ENCODE peak calls at places on chromosome 13, in four cellular contexts. B, H, Y and O are unnamed samples.
A peak's percentile ranks its signal among the peaks of the same experiment; 100 is the strongest.

GRCh38 chr13:70408865-70409264 is 300.6 kb upstream of the KLHL1 start:
- DNase-seq in H (no peak), B (no peak), Y (peak; percentile 0), O (no peak)

GRCh38 chr13:29935309-29935981 is 85.0 kb upstream of the UBL3 start:
- DNase-seq in H (no peak), B (no peak), Y (no peak), O (no peak)

GRCh38 chr13:102317593-102317992 is 84.3 kb downstream of the FGF14 start:
- DNase-seq in H (no peak), Y (peak; percentile 61), B (no peak), O (no peak)

GRCh38 chr13:78382946-78383542 is 220.3 kb downstream of the POU4F1 start:
- DNase-seq in H (no peak), B (no peak), Y (no peak), O (no peak)

GRCh38 chr13:32159147-32159869 is 127.7 kb downstream of the FRY start:
- DNase-seq in Y (no peak), B (no peak), H (no peak), O (no peak)

GRCh38 chr13:103081435-103081834 is 15.2 kb upstream of the SLC10A2 start:
- DNase-seq in B (no peak), H (no peak), Y (no peak), O (no peak)

GRCh38 chr13:42946927-42947326 is 45.1 kb downstream of the EPSTI1 start:
- DNase-seq in H (no peak), B (peak; percentile 29), Y (peak; percentile 19), O (no peak)

GRCh38 chr13:47846886-47847285 is 154.2 kb downstream of the SUCLA2 start:
- DNase-seq in Y (no peak), H (no peak), B (no peak), O (no peak)

GRCh38 chr13:33367931-33368330 is 82.4 kb upstream of the STARD13 start:
- DNase-seq in Y (no peak), B (no peak), H (no peak), O (no peak)

GRCh38 chr13:28532226-28533048 is 37.5 kb upstream of the FLT1 start:
- DNase-seq in H (no peak), Y (no peak), B (no peak), O (no peak)

GRCh38 chr13:47337781-47338507 is 441.1 kb upstream of the HTR2A start:
- DNase-seq in B (peak; percentile 49), H (peak; percentile 52), Y (peak; percentile 92), O (peak; percentile 80)

DNA sequence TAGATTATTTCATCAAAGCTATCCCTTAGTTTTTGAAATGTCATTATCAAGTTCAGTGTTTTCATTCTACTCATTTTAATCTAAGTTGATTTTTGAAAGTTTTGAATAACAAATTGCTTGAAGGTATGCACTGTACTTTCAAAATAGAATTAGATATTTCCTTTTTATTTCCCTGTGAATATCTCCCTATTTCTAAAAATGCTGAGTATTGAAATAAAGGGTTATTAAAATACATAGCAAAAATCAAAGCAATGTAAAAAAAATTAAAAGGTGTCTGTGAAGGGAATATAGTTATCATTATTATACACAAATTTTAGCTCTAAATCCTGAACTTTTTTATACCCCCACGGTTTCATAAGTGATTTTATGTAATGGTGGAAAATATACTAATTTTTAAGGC is 967.8 kb downstream of the PCDH9 start:
- DNase-seq in H (no peak), B (no peak), Y (no peak), O (no peak)
- H3K4me3 ChIP-seq in H (no peak overlapping the region), B (no peak overlapping the region), Y (no peak overlapping the region), O (no peak overlapping the region)

DNA sequence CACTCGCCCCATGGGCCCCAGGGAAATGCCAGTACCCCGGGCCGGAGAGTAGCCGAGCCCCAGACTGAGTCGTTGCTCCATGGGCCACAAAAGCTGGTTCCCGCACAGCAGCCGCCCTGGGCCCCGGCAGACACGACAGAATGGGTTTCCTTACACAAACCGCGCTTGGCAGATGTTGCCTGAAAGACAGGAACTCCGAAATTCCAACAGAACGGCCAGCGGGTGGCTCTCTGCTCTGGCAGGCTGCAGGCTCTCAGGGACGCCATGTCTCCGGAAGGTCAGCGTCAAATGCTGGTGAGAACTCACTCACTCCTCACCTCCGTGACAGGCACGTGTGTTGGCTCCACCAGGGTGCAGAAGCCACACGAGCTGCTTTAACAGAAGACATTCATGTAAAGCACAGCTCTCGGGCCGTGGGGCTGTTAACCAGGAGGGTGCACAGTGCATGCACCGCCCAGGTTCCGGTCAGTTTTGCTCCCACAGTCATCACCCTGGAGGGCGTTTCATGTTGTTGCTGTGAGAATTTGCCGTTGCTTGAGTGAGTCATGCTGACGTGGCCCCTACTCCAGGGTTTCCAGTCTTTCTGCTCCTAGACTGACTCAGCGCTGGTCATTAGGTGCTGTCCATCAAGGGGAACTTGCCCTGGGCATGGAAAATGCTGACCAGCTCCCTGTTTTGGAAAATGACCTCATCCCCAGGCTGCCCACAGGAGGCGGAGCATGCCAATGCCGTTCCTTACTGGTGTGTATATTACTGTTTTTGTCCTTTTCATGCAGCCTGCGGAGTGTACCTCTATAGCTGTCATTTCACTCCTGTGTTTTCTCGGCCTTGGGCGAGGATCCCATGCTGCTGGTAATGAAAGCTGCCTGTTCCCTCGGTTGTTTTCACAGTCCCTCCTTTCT is 44.8 kb downstream of the ANKRD10 start:
- DNase-seq in Y (peak; percentile 100), B (peak; percentile 99), H (peak; percentile 99), O (peak; percentile 96)
- TF ChIP-seq CTCF in Y (no peak), B (peak; percentile 9), H (no peak), O (no peak)

DNA sequence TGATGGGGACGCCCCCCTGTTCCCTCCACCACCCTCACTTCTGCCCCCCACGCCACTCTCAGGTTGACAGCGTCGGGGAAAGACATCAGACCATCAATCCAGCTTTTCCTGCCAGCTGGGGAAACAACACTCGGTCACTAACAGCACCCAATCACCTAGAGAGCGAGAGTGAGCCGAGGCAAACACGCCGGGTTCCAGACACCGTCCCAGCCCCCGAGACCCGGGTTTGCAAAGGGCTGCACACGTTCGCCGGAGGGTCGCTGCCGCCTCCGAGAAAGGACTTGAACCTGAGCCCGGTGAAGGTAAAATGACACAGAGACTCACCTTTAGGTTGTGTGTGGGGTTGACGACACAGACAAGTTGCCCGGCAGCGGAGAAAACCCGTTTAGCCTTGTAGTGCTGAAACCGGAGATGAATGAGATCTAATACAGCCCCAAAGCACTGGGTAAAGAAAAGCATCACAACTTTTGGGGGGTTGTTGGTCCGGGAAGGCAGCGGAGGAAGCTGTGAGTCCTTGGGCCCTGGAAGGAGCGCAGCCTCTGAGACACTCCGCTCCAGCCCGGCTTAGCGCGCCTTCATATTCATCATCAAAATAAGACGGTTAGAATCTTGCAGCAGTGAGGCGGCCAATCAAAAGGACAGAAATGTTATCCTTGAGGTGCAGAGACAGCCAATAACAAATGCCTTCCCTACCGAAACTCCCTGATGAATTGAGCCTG is at the start of gene SIAH3:
- DNase-seq in H (no peak), Y (peak; percentile 40), B (no peak), O (no peak)
- H3K4me3 ChIP-seq in H (no peak within 1 kb of the TSS), Y (no peak within 1 kb of the TSS), B (no peak within 1 kb of the TSS), O (peak within 1 kb of the TSS; percentile 38)

DNA sequence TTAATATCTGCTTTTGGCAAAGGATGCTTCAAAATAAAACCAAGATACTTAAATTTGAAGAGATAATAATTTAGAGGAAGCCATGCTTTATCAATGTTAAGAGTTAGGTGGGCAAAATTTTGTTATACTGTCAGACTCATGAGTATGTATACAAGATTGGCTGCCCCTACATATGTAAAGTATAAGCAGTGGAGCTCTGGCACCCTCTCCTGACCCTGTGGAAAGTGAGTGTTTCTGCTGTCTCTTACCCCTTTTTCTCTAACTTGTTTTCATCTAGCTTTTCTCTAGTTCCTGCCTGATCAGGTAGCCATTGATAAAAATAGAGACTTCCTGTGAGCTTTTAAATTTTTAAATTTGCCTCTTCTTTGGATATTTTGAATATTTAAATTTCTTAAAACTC is 710.9 kb upstream of the SPRY2 start:
- DNase-seq in B (no peak), H (no peak), Y (no peak), O (no peak)
- TF ChIP-seq CTCF in B (no peak), H (no peak), Y (no peak), O (no peak)

GRCh38 chr13:97219226-97219625 is 2.9 kb upstream of the MBNL2 start:
- DNase-seq in Y (no peak), B (no peak), H (no peak), O (no peak)

GRCh38 chr13:97222934-97223710 is 989 bp downstream of the MBNL2 start:
- DNase-seq in B (no peak), Y (no peak), H (no peak), O (no peak)

GRCh38 chr13:97221046-97221445 is 1.1 kb upstream of the MBNL2 start:
- DNase-seq in Y (no peak), H (no peak), B (no peak), O (no peak)

GRCh38 chr13:97220151-97220900 is 1.8 kb upstream of the MBNL2 start:
- DNase-seq in B (no peak), Y (no peak), H (no peak), O (no peak)

DNA sequence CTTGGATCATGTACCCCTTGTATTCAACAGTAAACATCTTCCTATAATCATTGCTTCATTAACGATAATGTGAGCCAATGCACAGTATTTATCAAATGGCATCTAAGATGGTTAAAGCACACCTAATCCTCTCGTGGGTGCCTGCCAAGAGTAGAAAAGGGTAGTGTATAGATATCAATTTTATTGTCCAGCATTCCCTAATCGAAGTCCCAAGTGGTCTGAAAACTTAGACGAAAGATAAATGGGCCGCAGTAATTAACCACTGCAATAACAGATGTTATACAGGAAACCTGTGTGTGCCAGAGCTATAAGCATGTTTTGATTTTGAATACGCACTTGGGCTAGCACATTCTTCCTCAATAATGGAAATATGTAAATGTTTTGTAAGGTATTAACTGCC is 642 bp upstream of the MBNL2 start:
- DNase-seq in B (no peak), H (no peak), Y (no peak), O (no peak)
- H3K4me3 ChIP-seq in B (no peak overlapping the region), H (peak overlapping the region; percentile 82), Y (no peak overlapping the region), O (peak overlapping the region; percentile 46)

GRCh38 chr13:110615322-110616102 is at the start of gene NAXD:
- DNase-seq in H (peak; percentile 67), B (peak; percentile 78), Y (peak; percentile 96), O (peak; percentile 58)
- TF ChIP-seq CTCF in H (no peak), B (no peak), Y (no peak), O (no peak)

GRCh38 chr13:113471844-113472243 is 18.6 kb upstream of the ADPRHL1 start:
- DNase-seq in H (no peak), Y (no peak), B (no peak), O (no peak)
- H3K4me3 ChIP-seq in H (no peak overlapping the region), Y (no peak overlapping the region), B (no peak overlapping the region), O (no peak overlapping the region)

GRCh38 chr13:41137241-41137640 is 4.6 kb upstream of the KBTBD6 start:
- DNase-seq in B (no peak), Y (no peak), H (no peak), O (no peak)

GRCh38 chr13:41133951-41134350 is 1.3 kb upstream of the KBTBD6 start:
- DNase-seq in H (no peak), Y (no peak), B (no peak), O (no peak)

GRCh38 chr13:41136396-41137031 is 3.9 kb upstream of the KBTBD6 start:
- DNase-seq in H (no peak), B (no peak), Y (no peak), O (no peak)

GRCh38 chr13:41139296-41139966 is 6.8 kb upstream of the KBTBD6 start:
- DNase-seq in H (peak; percentile 2), B (no peak), Y (peak; percentile 31), O (no peak)

GRCh38 chr13:41137951-41138350 is 5.3 kb upstream of the KBTBD6 start:
- DNase-seq in B (no peak), H (peak; percentile 8), Y (peak; percentile 79), O (no peak)
- TF ChIP-seq CTCF in B (no peak), H (no peak), Y (no peak), O (no peak)